ENCODE peak calls at places on chromosomes 13 and 19, in seven cellular contexts. T is fibroblast of mammary gland; C is stimulated activated CD8-positive, alpha-beta memory T cell treated with anti-CD3 and anti-CD28 coated beads, Interleukin-7, amount 100 ng/mL, for 24 hours; V is HS-27A; A is foreskin keratinocyte; U is amniotic epithelial cell; P is mesendoderm. F is an unnamed sample.

GRCh38 chr19:33465834-33466233 is 55.8 kb downstream of the PEPD start:
- DNase-seq in T (no peak), C (no peak), V (no peak), A (no peak), U (no peak), P (no peak), F (no peak)

GRCh38 chr19:49975051-49975450 is 14.1 kb upstream of the SIGLEC11 start:
- DNase-seq in T (no peak), C (no peak), V (no peak), A (no peak), U (no peak), P (no peak), F (no peak)

GRCh38 chr13:74287672-74288169 is 153.5 kb upstream of the KLF12 start:
- DNase-seq in T (peak), C (peak), V (no peak), A (no peak), U (peak), P (peak), F (peak)

GRCh38 chr13:74662895-74663294 is 528.7 kb upstream of the KLF12 start:
- DNase-seq in T (peak), C (no peak), V (no peak), A (no peak), U (peak), P (no peak), F (no peak)

GRCh38 chr13:81872581-81872980 is 1531.7 kb upstream of the SPRY2 start:
- DNase-seq in T (no peak), C (no peak), V (no peak), A (no peak), U (no peak), P (peak), F (no peak)

GRCh38 chr13:54241719-54242118 is 1213.1 kb downstream of the OLFM4 start:
- DNase-seq in T (no peak), C (no peak), V (no peak), A (peak), U (no peak), P (no peak), F (no peak)

GRCh38 chr13:23450340-23451046 is 17.0 kb upstream of the SACS start:
- DNase-seq in T (no peak), C (no peak), V (no peak), A (no peak), U (no peak), P (no peak), F (no peak)

GRCh38 chr13:63299995-63300394 is 1884.3 kb upstream of the PCDH20 start:
- DNase-seq in T (no peak), C (no peak), V (no peak), A (no peak), U (peak), P (no peak), F (no peak)

GRCh38 chr13:80262051-80262695 is 78.8 kb downstream of the SPRY2 start:
- DNase-seq in T (no peak), C (no peak), V (no peak), A (no peak), U (no peak), P (peak), F (no peak)

GRCh38 chr19:5547881-5548280 is 19.9 kb downstream of the TINCR start:
- DNase-seq in T (peak), C (no peak), V (no peak), A (no peak), U (peak), P (peak), F (no peak)

GRCh38 chr13:108597943-108598342 is 31.5 kb upstream of the MYO16 start:
- DNase-seq in T (peak), C (no peak), V (no peak), A (no peak), U (peak), P (no peak), F (no peak)